ENCODE peak calls at places on chromosomes 2 and 18, in seven cellular contexts. K is left lung; N is coronary artery; T is CD8-positive, alpha-beta memory T cell; D is neural progenitor cell; M is effector memory CD4-positive, alpha-beta T cell; O is skeletal muscle cell. R is an unnamed sample.

GRCh38 chr18:25557006-25557405 is 205.0 kb upstream of the ZNF521 start:
- DNase-seq in K (no peak), T (no peak), D (no peak), N (no peak), M (no peak), O (no peak), R (no peak)

GRCh38 chr2:68643011-68643873 is at the start of gene PROKR1:
- DNase-seq in M (no peak), O (no peak), K (peak), N (no peak), T (no peak), D (peak), R (no peak)

GRCh38 chr2:230225486-230225885 is at the start of gene SP140:
- DNase-seq in K (peak), N (no peak), M (peak), O (no peak), D (no peak), T (peak), R (no peak)

GRCh38 chr2:57372237-57372962 is 674.2 kb upstream of the VRK2 start:
- DNase-seq in D (no peak), M (no peak), O (no peak), T (no peak), K (no peak), N (no peak), R (no peak)

GRCh38 chr18:36179562-36180334 is 7.5 kb upstream of the MOCOS start:
- DNase-seq in M (no peak), O (peak), D (no peak), N (peak), T (no peak), K (peak), R (no peak)

GRCh38 chr2:225487901-225488416 is 88.4 kb downstream of the NYAP2 start:
- DNase-seq in T (no peak), D (no peak), O (no peak), N (no peak), K (no peak), M (no peak), R (no peak)

GRCh38 chr18:67644226-67644625 is 127.7 kb upstream of the DSEL start:
- DNase-seq in D (no peak), K (no peak), T (no peak), N (no peak), M (no peak), O (no peak), R (no peak)

GRCh38 chr2:86062043-86062442 is 43.6 kb downstream of the POLR1A start:
- DNase-seq in T (no peak), N (no peak), K (no peak), M (no peak), O (no peak), D (no peak), R (no peak)

GRCh38 chr2:60551241-60552095 is 2.0 kb downstream of the BCL11A start:
- DNase-seq in N (no peak), O (no peak), K (peak), M (no peak), D (peak), T (peak), R (no peak)

GRCh38 chr2:238389985-238390682 is 36.6 kb upstream of the ASB1 start:
- DNase-seq in D (no peak), N (no peak), T (no peak), O (no peak), M (no peak), K (peak), R (no peak)

GRCh38 chr2:241273552-241273988 is 41.9 kb downstream of the HDLBP start:
- DNase-seq in O (no peak), T (no peak), N (no peak), K (no peak), D (peak), M (no peak), R (no peak)
- H3K4me3 ChIP-seq in O (peak), T (peak), N (peak), K (no peak), D (peak), M (no peak), R (no peak)

GRCh38 chr2:70357076-70358071 is 55.5 kb upstream of the FAM136A start:
- DNase-seq in O (no peak), K (no peak), D (no peak), N (no peak), T (no peak), M (no peak), R (no peak)
- H3K4me3 ChIP-seq in O (no peak), K (no peak), D (no peak), N (no peak), T (no peak), M (no peak), R (no peak)

DNA sequence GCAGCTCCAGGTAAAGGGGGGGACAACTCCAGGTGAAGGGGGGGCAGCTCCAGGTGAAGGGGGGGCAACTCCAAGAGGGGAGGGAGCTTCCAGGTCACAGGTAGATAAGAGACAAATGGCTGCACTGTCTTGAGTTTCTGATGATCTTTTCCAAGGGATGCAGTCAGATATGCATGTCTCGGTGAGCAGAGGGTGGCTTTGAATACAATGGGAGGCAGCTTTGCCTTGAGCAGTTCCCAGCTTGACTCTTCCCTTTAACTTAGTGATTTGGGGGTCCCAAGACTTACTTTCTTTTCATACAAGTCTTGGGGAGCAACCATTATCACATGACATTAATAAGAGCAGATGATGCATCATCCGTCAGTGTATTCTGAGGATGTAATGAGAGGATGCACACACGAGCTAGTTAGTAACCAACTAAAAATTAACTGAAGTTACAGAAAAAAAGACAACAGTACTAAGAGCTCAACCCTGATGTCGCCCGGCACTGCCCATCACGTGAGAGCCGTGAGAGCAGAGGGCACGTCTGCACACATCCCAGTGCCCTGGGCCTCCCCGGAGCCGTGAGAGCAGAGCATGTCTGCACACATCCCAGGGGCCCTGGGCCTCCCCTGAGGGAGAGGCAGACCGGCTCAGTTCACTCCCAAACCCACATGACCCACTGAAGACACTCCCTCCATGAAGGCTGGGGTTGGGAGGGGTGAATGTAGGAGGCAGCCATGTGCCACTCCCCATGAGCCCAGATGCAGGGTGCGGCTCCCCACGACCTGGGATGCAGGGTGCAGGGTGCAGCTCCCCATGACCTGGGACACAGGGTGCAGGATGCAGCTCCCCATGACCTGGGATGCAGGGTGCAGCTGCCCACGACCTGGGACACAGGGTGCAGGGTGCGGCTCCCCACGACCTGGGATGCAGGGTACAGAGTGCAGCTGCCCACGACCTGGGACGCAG is 39.4 kb downstream of the PXDN start:
- DNase-seq in K (no peak), T (no peak), D (no peak), O (no peak), M (no peak), N (no peak), R (no peak)
- H3K4me3 ChIP-seq in K (no peak), T (no peak), D (no peak), O (no peak), M (no peak), N (no peak), R (no peak)

DNA sequence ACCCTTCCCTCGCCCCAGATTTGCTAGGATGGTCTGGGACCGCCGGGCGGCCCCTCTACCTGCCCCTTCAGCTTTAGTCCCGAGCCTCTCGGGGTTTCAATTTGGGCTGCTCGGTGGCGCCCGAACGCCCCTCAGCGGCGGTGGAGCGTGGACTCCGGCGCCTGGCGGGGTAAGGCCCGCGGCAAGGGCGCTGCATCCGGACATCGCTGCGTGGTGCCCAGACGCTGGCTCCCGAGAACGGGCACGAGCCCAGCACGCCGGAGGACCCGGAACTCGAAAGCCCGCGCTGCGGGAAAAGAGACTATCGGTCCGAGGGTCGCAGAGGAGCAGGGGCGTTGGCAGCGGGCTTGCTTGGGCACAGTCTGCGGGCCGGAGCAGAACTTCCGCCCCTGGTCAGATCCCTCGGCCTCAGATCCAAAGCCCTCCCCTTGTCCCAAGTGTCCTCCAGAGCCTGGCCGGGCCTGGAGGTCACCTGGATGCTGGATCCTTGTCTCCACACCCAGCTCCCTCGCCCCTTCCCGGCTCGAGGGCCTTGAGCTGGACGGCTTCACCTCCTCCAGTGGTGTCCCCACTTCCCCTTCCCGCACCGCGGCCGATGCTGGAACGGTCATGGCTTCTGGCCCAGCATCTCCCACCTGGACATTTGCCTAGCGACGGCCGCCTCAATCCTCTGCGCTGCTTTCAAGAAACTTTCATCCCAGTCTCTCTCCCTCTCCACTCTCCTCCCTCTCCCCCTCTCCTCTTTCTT is 2.9 kb upstream of the OTX1 start:
- DNase-seq in N (no peak), K (no peak), T (no peak), O (no peak), M (no peak), D (peak), R (no peak)
- H3K4me3 ChIP-seq in N (peak), K (no peak), T (no peak), O (no peak), M (no peak), D (peak), R (no peak)

GRCh38 chr2:197208029-197208428 is 102.6 kb downstream of the ANKRD44 start:
- DNase-seq in M (no peak), D (no peak), N (no peak), T (no peak), O (no peak), K (no peak), R (no peak)

GRCh38 chr2:197209274-197209673 is 101.3 kb downstream of the ANKRD44 start:
- DNase-seq in K (no peak), T (no peak), O (no peak), M (no peak), N (no peak), D (no peak), R (no peak)

GRCh38 chr2:197210450-197210849 is 100.1 kb downstream of the ANKRD44 start:
- DNase-seq in N (no peak), M (no peak), O (no peak), T (no peak), D (no peak), K (no peak), R (no peak)

GRCh38 chr2:197208841-197209240 is 101.7 kb downstream of the ANKRD44 start:
- DNase-seq in K (no peak), O (no peak), T (no peak), D (no peak), M (no peak), N (no peak), R (no peak)

DNA sequence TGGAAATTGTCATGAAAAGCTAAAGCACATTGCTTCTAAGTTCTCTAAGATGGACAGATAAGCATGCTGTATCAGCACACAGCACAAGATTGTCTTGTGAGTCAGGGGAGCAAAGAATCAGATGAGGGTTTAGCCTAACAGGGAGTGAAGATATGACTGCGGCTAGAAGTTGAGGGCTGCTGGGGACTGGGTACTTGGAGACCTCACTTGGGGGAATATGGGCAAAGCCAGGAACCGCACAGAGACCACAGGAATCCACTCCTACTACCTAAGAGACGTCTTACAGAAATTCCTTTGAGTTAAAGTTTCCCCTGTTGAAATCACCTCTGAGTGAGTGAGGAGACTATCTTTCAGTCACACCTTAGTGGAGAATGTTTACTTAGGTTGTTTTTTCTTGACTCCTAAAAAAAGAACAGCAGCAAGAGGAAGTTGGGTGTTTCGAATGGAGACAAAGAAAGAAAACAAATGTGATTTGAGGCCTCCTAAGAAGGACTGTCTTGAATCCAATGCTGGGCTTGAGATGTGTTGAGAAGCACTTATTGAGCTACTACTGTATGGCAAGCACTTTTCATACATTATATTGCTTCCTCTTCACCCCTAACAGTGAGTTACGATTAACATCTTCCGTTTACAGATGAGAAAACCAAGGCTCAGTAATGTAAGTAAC is 100.7 kb downstream of the ANKRD44 start:
- DNase-seq in D (no peak), K (peak), O (no peak), T (peak), N (no peak), M (peak), R (no peak)
- H3K4me3 ChIP-seq in D (no peak), K (no peak), O (no peak), T (peak), N (no peak), M (no peak), R (no peak)

DNA sequence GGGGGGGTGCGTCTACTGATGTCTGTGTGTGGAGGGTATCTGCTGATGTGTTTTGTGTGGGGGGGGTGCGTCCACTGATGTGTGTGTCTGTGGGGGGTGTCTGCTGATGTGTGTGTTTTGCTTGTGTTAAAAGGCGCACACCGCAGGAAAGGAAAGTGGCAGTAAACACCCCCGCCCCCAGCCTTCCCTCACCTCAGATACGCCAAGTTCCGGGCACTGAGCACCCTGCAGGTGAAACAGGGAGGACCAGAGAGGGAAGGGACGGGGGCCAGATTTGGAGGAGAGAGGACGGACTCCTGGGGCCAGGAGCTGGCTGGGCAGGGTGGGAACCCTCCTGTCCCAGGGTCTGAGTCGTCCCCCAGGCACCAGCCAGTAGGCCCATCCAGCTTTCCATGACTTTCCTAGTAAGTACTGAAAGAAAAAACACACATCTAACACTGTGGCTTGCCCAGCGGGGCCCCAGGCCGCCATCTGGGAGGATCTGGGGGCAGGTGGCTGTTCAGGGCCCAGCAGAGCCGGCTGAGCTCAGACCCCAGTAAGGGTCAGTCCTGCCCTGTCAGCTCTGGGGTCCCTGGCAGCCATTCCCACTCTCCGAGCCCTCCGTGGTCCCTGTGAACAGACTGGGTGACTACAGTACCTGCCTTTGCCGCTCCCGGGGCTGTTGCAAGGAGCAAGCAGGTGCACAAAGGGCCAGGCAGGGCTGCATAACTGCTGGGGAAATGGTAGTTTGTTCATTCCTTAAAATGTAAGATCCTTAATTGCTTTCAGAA is 126.9 kb downstream of the NFATC1 start:
- DNase-seq in T (peak), M (peak), D (no peak), K (peak), O (no peak), N (peak), R (no peak)
- H3K4me3 ChIP-seq in T (peak), M (peak), D (no peak), K (no peak), O (no peak), N (no peak), R (no peak)

DNA sequence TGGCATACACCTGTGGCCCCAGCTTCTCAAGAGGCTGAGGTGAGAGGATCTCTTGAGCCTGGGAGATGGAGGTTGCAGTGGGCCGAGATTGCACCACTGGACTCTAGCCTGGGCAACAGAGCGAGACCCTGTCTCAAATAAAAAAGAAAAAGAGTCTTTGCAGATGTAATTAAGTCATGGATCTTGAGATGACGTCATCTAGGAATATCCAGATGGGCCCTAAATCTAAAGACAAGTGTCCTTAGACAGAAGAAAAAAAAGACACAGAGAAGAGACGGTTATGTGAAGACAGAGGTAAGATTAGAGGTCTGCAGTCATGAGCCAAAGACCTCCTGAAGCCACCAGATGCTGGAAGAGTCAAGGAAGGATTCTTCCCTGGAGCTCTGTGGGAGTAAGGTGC is 74.3 kb downstream of the RHOB start:
- DNase-seq in K (no peak), T (no peak), M (no peak), D (no peak), N (no peak), O (no peak), R (no peak)
- H3K4me3 ChIP-seq in K (no peak), T (no peak), M (no peak), D (no peak), N (no peak), O (no peak), R (no peak)